ENCODE peak calls at places on chromosomes 5 and 9, in four cellular contexts. One of them, this sample, is unnamed.

GRCh38 chr5:448061-448765 is 5.2 kb downstream of the EXOC3 start:
- DNase-seq in upper lobe of left lung: peak
- DNase-seq in endothelial cell of umbilical vein: no peak
- DNase-seq in GM12892: no peak
- DNase-seq in this sample: no peak

GRCh38 chr5:52864376-52864775 is 76.7 kb downstream of the ITGA1 start:
- DNase-seq in upper lobe of left lung: no peak
- DNase-seq in endothelial cell of umbilical vein: peak
- DNase-seq in GM12892: no peak
- DNase-seq in this sample: no peak

GRCh38 chr5:179273074-179273435 is 72.2 kb downstream of the ADAMTS2 start:
- DNase-seq in upper lobe of left lung: no peak
- DNase-seq in endothelial cell of umbilical vein: no peak
- DNase-seq in GM12892: no peak
- DNase-seq in this sample: no peak

GRCh38 chr9:69325409-69326212 is 596 bp downstream of the ENTREP1 start:
- DNase-seq in upper lobe of left lung: peak
- DNase-seq in endothelial cell of umbilical vein: peak
- DNase-seq in GM12892: peak
- DNase-seq in this sample: no peak

GRCh38 chr9:136359774-136360718 is 3.5 kb downstream of the DNLZ start:
- DNase-seq in upper lobe of left lung: no peak
- DNase-seq in endothelial cell of umbilical vein: no peak
- DNase-seq in GM12892: no peak
- DNase-seq in this sample: no peak

GRCh38 chr5:154583545-154584168 is 105.6 kb upstream of the HAND1 start:
- DNase-seq in upper lobe of left lung: no peak
- DNase-seq in endothelial cell of umbilical vein: no peak
- DNase-seq in GM12892: no peak
- DNase-seq in this sample: no peak

GRCh38 chr5:34484190-34484589 is 171.9 kb upstream of the RAI14 start:
- DNase-seq in upper lobe of left lung: no peak
- DNase-seq in endothelial cell of umbilical vein: no peak
- DNase-seq in GM12892: no peak
- DNase-seq in this sample: no peak

GRCh38 chr9:109779711-109780452 is at the start of gene PALM2AKAP2:
- DNase-seq in upper lobe of left lung: peak
- DNase-seq in endothelial cell of umbilical vein: no peak
- DNase-seq in GM12892: peak
- DNase-seq in this sample: peak

GRCh38 chr5:123350744-123351143 is 72.5 kb downstream of the CEP120 start:
- DNase-seq in upper lobe of left lung: no peak
- DNase-seq in endothelial cell of umbilical vein: no peak
- DNase-seq in GM12892: no peak
- DNase-seq in this sample: no peak

GRCh38 chr9:114621561-114621960 is 10.5 kb downstream of the TMEM268 start:
- DNase-seq in upper lobe of left lung: no peak
- DNase-seq in endothelial cell of umbilical vein: no peak
- DNase-seq in GM12892: no peak
- DNase-seq in this sample: no peak

GRCh38 chr9:21964925-21965385 is 29.2 kb downstream of the CDKN2A start:
- DNase-seq in upper lobe of left lung: peak
- DNase-seq in endothelial cell of umbilical vein: peak
- DNase-seq in GM12892: peak
- DNase-seq in this sample: no peak

GRCh38 chr9:135023389-135023788 is 64.1 kb upstream of the OLFM1 start:
- DNase-seq in upper lobe of left lung: peak
- DNase-seq in endothelial cell of umbilical vein: peak
- DNase-seq in GM12892: no peak
- DNase-seq in this sample: no peak

GRCh38 chr5:105506692-105507277 is 1944.2 kb upstream of the NUDT12 start:
- DNase-seq in upper lobe of left lung: no peak
- DNase-seq in endothelial cell of umbilical vein: peak
- DNase-seq in GM12892: no peak
- DNase-seq in this sample: no peak

GRCh38 chr9:108049026-108049591 is 559.5 kb upstream of the KLF4 start:
- DNase-seq in upper lobe of left lung: no peak
- DNase-seq in endothelial cell of umbilical vein: peak
- DNase-seq in GM12892: no peak
- DNase-seq in this sample: no peak

GRCh38 chr5:137143244-137143605 is 355.9 kb downstream of the SPOCK1 start:
- DNase-seq in upper lobe of left lung: no peak
- DNase-seq in endothelial cell of umbilical vein: no peak
- DNase-seq in GM12892: no peak
- DNase-seq in this sample: no peak

GRCh38 chr5:16862777-16863176 is 73.3 kb downstream of the MYO10 start:
- DNase-seq in upper lobe of left lung: no peak
- DNase-seq in endothelial cell of umbilical vein: no peak
- DNase-seq in GM12892: no peak
- DNase-seq in this sample: no peak

GRCh38 chr5:152736906-152737305 is 331.8 kb upstream of the NMUR2 start:
- DNase-seq in upper lobe of left lung: no peak
- DNase-seq in endothelial cell of umbilical vein: no peak
- DNase-seq in GM12892: no peak
- DNase-seq in this sample: no peak

GRCh38 chr5:32734822-32735378 is 23.8 kb downstream of the NPR3 start:
- DNase-seq in upper lobe of left lung: no peak
- DNase-seq in endothelial cell of umbilical vein: no peak
- DNase-seq in GM12892: no peak
- DNase-seq in this sample: no peak

GRCh38 chr5:32735512-32735911 is 24.4 kb downstream of the NPR3 start:
- DNase-seq in upper lobe of left lung: no peak
- DNase-seq in endothelial cell of umbilical vein: no peak
- DNase-seq in GM12892: no peak
- DNase-seq in this sample: no peak

GRCh38 chr5:32733582-32734340 is 22.6 kb downstream of the NPR3 start:
- DNase-seq in upper lobe of left lung: no peak
- DNase-seq in endothelial cell of umbilical vein: no peak
- DNase-seq in GM12892: no peak
- DNase-seq in this sample: no peak

DNA sequence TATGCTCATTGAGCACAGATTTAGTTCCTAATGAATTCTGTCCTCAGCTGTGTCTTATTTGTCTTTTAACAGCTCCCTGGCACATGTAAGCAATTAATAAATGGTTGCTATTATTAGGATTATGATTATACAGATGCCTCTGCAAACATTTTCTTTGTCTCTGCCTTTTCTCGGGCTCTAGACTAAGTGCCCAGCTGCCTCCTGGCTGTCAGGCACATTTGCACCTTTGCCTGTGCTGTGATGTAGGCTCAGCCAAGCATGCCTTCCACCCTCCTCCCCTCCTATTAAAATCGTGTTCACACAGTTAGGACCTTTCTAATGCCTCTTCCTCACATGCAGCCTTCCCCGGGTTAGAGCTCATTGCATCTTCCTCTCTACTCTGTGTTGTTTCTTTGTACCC is 25.7 kb downstream of the NPR3 start:
- DNase-seq in upper lobe of left lung: no peak
- DNase-seq in endothelial cell of umbilical vein: no peak
- DNase-seq in GM12892: no peak
- DNase-seq in this sample: no peak
- TF ChIP-seq POLR2AphosphoS5 in upper lobe of left lung: no peak
- TF ChIP-seq POLR2AphosphoS5 in endothelial cell of umbilical vein: no peak
- TF ChIP-seq POLR2AphosphoS5 in GM12892: no peak
- TF ChIP-seq POLR2AphosphoS5 in this sample: no peak

GRCh38 chr9:1083325-1083913 is 33.3 kb downstream of the DMRT2 start:
- DNase-seq in upper lobe of left lung: peak
- DNase-seq in endothelial cell of umbilical vein: no peak
- DNase-seq in GM12892: no peak
- DNase-seq in this sample: no peak

GRCh38 chr9:1086517-1086916 is 36.4 kb downstream of the DMRT2 start:
- DNase-seq in upper lobe of left lung: no peak
- DNase-seq in endothelial cell of umbilical vein: no peak
- DNase-seq in GM12892: no peak
- DNase-seq in this sample: no peak

GRCh38 chr9:1087120-1087881 is 37.1 kb downstream of the DMRT2 start:
- DNase-seq in upper lobe of left lung: no peak
- DNase-seq in endothelial cell of umbilical vein: no peak
- DNase-seq in GM12892: no peak
- DNase-seq in this sample: no peak
- TF ChIP-seq POLR2A in upper lobe of left lung: no peak
- TF ChIP-seq POLR2A in endothelial cell of umbilical vein: no peak
- TF ChIP-seq POLR2A in GM12892: no peak
- TF ChIP-seq POLR2A in this sample: no peak

GRCh38 chr5:148979104-148979723 is 83.6 kb downstream of the SH3TC2 start:
- DNase-seq in upper lobe of left lung: peak
- DNase-seq in endothelial cell of umbilical vein: no peak
- DNase-seq in GM12892: no peak
- DNase-seq in this sample: no peak

GRCh38 chr5:148974638-148975330 is 88.1 kb downstream of the SH3TC2 start:
- DNase-seq in upper lobe of left lung: no peak
- DNase-seq in endothelial cell of umbilical vein: peak
- DNase-seq in GM12892: no peak
- DNase-seq in this sample: no peak

GRCh38 chr5:148973455-148973854 is 89.4 kb downstream of the SH3TC2 start:
- DNase-seq in upper lobe of left lung: no peak
- DNase-seq in endothelial cell of umbilical vein: no peak
- DNase-seq in GM12892: no peak
- DNase-seq in this sample: no peak

GRCh38 chr5:148978370-148979103 is 84.3 kb downstream of the SH3TC2 start:
- DNase-seq in upper lobe of left lung: peak
- DNase-seq in endothelial cell of umbilical vein: no peak
- DNase-seq in GM12892: no peak
- DNase-seq in this sample: no peak

DNA sequence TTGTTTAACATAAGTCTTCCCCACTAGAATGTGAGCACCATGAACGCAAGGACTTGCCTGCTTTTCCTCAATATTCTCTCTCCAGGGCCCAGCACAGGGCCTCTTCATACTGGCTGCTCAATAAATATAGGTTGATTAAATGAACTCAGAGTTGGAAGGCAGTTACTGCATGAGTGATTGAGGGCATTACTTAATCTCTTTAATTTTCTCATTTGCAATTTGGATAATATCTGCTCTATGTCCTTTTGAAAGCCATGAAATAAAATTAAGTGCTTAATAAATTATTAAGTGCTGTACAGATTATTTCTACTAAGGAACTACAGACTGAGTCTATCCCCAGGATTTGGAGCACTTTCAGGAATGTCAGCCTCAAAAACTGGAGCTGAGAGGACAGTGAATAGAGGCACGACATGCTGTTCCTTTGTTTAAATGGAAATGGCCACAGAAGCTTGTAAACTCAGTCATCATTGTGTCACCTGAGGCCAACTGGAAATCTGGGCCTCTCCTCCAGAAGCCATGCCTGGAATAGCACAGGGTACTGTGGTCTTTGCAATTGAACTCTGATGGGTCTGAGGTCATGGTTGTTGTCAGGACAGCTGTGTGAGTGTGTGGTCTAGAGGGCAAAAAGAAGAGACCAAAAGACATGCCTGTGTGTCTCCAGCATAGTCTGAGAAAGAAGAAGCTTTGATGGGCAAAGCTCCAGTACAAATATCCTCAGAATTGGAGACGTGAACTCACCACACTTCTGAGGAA is 86.1 kb downstream of the SH3TC2 start:
- DNase-seq in upper lobe of left lung: no peak
- DNase-seq in endothelial cell of umbilical vein: no peak
- DNase-seq in GM12892: no peak
- DNase-seq in this sample: no peak
- TF ChIP-seq POLR2AphosphoS5 in upper lobe of left lung: no peak
- TF ChIP-seq POLR2AphosphoS5 in endothelial cell of umbilical vein: no peak
- TF ChIP-seq POLR2AphosphoS5 in GM12892: no peak
- TF ChIP-seq POLR2AphosphoS5 in this sample: no peak

DNA sequence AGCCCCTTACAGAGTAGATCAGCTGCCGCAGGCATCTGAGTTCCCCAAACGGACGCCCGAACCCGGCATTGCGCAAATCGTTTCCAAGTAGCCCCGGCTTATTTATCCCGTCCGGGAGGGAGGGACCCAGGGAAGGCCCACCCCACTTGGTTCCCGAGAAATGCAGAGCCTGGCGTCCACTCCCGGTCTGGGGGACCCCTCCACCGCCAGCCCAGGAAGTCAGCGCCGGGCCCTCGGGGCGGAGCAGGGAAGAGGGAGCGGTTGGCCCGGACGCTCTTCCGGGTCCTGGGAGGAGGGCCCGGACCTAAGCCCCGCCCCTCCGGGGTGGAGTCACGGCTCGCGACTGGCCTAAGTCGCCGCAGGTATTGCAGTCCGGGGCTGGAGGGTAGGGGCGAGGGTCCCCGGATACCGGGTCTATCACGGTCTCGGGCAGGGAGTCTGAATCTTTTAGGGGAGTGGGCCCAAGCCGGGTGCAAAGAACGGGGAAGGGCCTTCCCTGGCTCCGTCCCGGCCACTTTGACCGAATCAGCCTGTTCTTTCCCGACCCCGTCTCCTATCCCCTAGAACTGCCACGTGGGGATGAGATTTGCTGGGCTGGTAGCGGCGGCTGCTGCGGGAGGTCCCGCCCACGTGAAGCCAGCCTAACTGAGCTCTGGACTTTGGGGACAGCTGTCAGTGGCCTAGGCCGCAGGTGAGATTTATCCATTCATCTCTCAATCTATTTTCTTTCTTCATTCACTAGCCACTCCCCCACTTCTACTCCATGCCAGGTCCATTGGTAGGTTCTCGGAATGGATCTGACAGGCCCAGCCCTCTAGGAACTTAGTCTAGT is at the start of gene RABEPK:
- DNase-seq in upper lobe of left lung: peak
- DNase-seq in endothelial cell of umbilical vein: peak
- DNase-seq in GM12892: peak
- DNase-seq in this sample: peak
- TF ChIP-seq POLR2A in upper lobe of left lung: peak
- TF ChIP-seq POLR2A in endothelial cell of umbilical vein: peak
- TF ChIP-seq POLR2A in GM12892: peak
- TF ChIP-seq POLR2A in this sample: peak

DNA sequence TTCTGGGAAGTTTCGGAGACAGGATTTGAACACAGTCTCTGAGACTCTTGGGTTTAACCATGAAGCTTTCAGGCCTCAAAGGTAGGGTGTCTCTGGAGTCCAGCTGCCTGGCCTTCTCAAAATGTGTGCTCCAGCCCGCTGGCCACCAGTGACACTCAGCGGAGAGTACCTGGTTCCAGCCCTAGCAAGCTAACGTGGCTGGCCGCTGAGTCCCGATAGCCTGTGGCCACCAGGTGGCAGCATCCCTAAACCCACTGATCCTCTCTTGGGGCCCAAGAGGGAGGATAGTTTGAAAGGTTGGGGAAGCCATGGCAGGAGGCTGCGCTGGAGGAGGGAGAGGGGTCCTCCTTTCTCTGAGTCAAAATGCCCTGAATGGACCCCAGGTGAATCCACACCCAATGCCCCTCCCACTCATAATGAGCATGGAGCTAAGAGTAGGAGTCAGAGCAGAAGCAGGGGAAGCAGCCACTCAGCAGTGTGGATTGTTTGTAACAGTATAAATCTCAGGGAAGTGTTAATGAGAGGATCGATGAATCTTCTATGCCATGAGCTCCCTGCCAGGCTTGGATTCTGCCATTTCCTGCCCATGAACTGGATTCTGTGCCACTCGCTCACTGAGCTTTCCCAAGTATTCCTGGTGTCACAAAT is 5.4 kb upstream of the TIFAB start:
- DNase-seq in upper lobe of left lung: peak
- DNase-seq in endothelial cell of umbilical vein: peak
- DNase-seq in GM12892: peak
- DNase-seq in this sample: no peak
- TF ChIP-seq POLR2AphosphoS5 in upper lobe of left lung: no peak
- TF ChIP-seq POLR2AphosphoS5 in endothelial cell of umbilical vein: no peak
- TF ChIP-seq POLR2AphosphoS5 in GM12892: no peak
- TF ChIP-seq POLR2AphosphoS5 in this sample: no peak

This sample was measured in esophagus muscularis mucosa.